ENCODE peak calls at places on chromosomes 2 and 18, in five cellular contexts. F is pancreas, H is astrocyte, L is PC-9, B is WERI-Rb-1. P is an unnamed sample.

GRCh38 chr2:134360750-134361487 is 107.0 kb downstream of the MGAT5 start:
- DNase-seq in B (no peak), F (peak; percentile 18), H (no peak), L (no peak), P (no peak)

GRCh38 chr2:115160523-115161521 is 718.4 kb downstream of the DPP10 start:
- DNase-seq in H (no peak), B (peak; percentile 92), F (peak; percentile 71), L (no peak), P (peak; percentile 81)

GRCh38 chr2:46780801-46781445 is 134.7 kb downstream of the MCFD2 start:
- DNase-seq in L (no peak), F (no peak), H (no peak), B (peak; percentile 73), P (no peak)

GRCh38 chr2:213923543-213923942 is 487.3 kb upstream of the VWC2L start:
- DNase-seq in H (no peak), L (no peak), B (no peak), F (peak; percentile 13), P (no peak)

GRCh38 chr2:188209218-188209617 is 82.5 kb upstream of the GULP1 start:
- DNase-seq in H (no peak), L (no peak), B (no peak), F (no peak), P (no peak)

GRCh38 chr2:10260130-10260529 is 42.6 kb upstream of the HPCAL1 start:
- DNase-seq in F (no peak), B (no peak), H (no peak), L (no peak), P (no peak)

GRCh38 chr2:83572400-83572799 is 886.7 kb downstream of the SUCLG1 start:
- DNase-seq in H (no peak), F (no peak), B (no peak), L (no peak), P (no peak)

GRCh38 chr2:30948120-30948519 is 140.9 kb upstream of the CAPN13 start:
- DNase-seq in H (no peak), L (no peak), F (no peak), B (no peak), P (no peak)

GRCh38 chr2:72579595-72580180 is 246.1 kb downstream of the EXOC6B start:
- DNase-seq in L (peak; percentile 58), B (no peak), H (peak; percentile 39), F (no peak), P (no peak)

GRCh38 chr2:96608459-96609455 is 29.4 kb downstream of the KANSL3 start:
- DNase-seq in L (peak; percentile 45), F (no peak), H (peak; percentile 36), B (no peak), P (peak; percentile 27)

GRCh38 chr2:105177546-105178254 is 63.8 kb upstream of the GPR45 start:
- DNase-seq in H (no peak), B (no peak), F (no peak), L (no peak), P (no peak)

GRCh38 chr2:234241656-234242445 is 191.3 kb downstream of the SPP2 start:
- DNase-seq in H (peak; percentile 97), L (peak; percentile 95), F (no peak), B (no peak), P (no peak)

GRCh38 chr18:10123006-10123950 is 209.5 kb downstream of the VAPA start:
- DNase-seq in F (no peak), H (peak; percentile 32), L (no peak), B (no peak), P (no peak)

GRCh38 chr2:45591073-45591472 is 20.0 kb downstream of the SRBD1 start:
- DNase-seq in L (no peak), F (no peak), H (no peak), B (no peak), P (no peak)

GRCh38 chr2:20629581-20630291 is 21.2 kb downstream of the HS1BP3 start:
- DNase-seq in L (no peak), H (no peak), F (no peak), B (no peak), P (no peak)

GRCh38 chr18:54880706-54881105 is 52.4 kb downstream of the RAB27B start:
- DNase-seq in B (no peak), L (peak; percentile 94), F (no peak), H (peak; percentile 66), P (no peak)

GRCh38 chr18:28357785-28358401 is 181.0 kb upstream of the CDH2 start:
- DNase-seq in L (no peak), B (peak; percentile 13), F (no peak), H (no peak), P (no peak)

GRCh38 chr2:122194546-122194945 is 439.1 kb downstream of the TSN start:
- DNase-seq in H (no peak), L (no peak), F (no peak), B (no peak), P (no peak)

GRCh38 chr18:7133181-7133580 is 15.6 kb upstream of the LAMA1 start:
- DNase-seq in H (peak; percentile 27), F (no peak), B (no peak), L (no peak), P (no peak)

GRCh38 chr2:146108993-146109392 is 1589.1 kb upstream of the ZEB2 start:
- DNase-seq in B (no peak), F (no peak), H (peak; percentile 29), L (no peak), P (no peak)

GRCh38 chr2:50765146-50765545 is 266.8 kb downstream of the NRXN1 start:
- DNase-seq in H (no peak), F (no peak), L (no peak), B (no peak), P (no peak)

GRCh38 chr2:162074937-162075688 is 1.1 kb upstream of the DPP4 start:
- DNase-seq in H (peak; percentile 51), L (no peak), B (peak; percentile 22), F (no peak), P (no peak)

GRCh38 chr2:85649201-85650190 is 18.5 kb downstream of the SFTPB start:
- DNase-seq in H (peak; percentile 40), B (no peak), F (no peak), L (peak; percentile 89), P (no peak)

GRCh38 chr2:70709746-70710145 is 58.3 kb downstream of the ADD2 start:
- DNase-seq in L (no peak), H (peak; percentile 43), B (no peak), F (no peak), P (no peak)

GRCh38 chr2:134193774-134194173 is 60.1 kb upstream of the MGAT5 start:
- DNase-seq in L (no peak), F (no peak), H (no peak), B (no peak), P (peak; percentile 34)

GRCh38 chr18:57059366-57059765 is 87.5 kb upstream of the BOD1L2 start:
- DNase-seq in H (no peak), L (no peak), B (no peak), F (no peak), P (no peak)

GRCh38 chr2:151886235-151886634 is 58.0 kb upstream of the ARL5A start:
- DNase-seq in L (peak; percentile 88), F (no peak), H (no peak), B (no peak), P (no peak)

GRCh38 chr2:151887164-151887563 is 58.9 kb upstream of the ARL5A start:
- DNase-seq in H (no peak), L (no peak), F (no peak), B (no peak), P (no peak)

DNA sequence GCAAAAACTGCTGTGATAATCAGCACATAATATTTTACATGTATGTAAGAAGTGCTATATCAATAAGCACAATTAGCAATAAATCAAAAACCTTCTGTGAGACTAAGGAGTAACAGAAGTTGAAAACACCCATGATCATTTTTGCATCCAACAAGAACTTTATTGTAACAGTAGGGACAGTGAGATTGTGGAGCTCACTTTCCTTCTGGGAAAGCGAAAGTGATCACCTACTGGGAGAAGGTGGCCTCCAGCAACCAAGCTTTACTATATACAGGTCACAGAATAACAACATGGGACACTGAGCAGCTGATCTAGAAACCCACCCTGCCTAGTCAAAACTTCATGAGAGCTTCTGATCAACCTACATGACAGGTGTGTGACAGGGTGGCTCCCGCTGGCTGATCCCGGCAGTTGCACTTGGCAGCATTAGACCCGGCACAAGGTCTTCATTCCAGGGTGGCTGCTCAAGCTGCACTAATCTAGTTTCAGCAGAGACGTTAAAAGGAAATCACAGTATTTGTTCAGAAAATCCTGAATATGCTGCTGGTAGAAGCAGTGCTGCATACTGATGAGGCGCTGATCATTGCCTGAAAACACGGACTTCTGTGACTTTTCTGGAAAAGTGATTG is 63.5 kb upstream of the ARL5A start:
- DNase-seq in H (no peak), L (no peak), B (peak; percentile 67), F (no peak), P (no peak)
- TF ChIP-seq CTCF in H (no peak), L (no peak), B (peak; percentile 41), F (no peak), P (no peak)

DNA sequence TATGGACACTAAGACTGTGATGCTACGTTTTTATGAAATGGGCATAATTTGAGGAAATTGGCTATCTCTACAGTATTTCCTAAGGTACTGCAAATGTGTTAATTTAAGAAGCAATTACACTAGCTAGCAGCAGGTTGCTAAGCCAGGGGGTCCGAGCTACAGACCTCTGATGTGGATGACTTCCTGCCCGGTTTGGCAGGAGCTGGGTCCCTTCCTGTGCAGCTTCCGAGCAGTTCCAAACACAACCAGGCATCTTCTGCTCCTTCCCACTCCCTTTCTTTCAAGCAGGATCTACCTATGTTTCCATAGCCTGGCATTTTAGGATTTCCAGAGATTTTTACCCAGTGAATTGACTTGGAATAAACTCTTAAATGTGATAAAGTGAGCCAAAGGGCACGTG is 55.7 kb downstream of the SCN2A start:
- DNase-seq in F (no peak), H (no peak), B (no peak), L (no peak), P (no peak)
- H3K27ac ChIP-seq in F (no peak overlapping the region), H (no peak overlapping the region), B (no peak overlapping the region), L (no peak overlapping the region), P (no peak overlapping the region)

GRCh38 chr2:873027-873426 is 77.6 kb upstream of the SNTG2 start:
- DNase-seq in H (no peak), L (no peak), B (no peak), F (no peak), P (no peak)

GRCh38 chr2:873651-874580 is 76.7 kb upstream of the SNTG2 start:
- DNase-seq in L (no peak), B (no peak), H (no peak), F (no peak), P (no peak)

GRCh38 chr2:877747-878146 is 72.9 kb upstream of the SNTG2 start:
- DNase-seq in B (no peak), L (no peak), F (no peak), H (no peak), P (no peak)

GRCh38 chr2:878245-878930 is 72.3 kb upstream of the SNTG2 start:
- DNase-seq in F (no peak), H (no peak), L (no peak), B (no peak), P (no peak)

GRCh38 chr2:875687-876615 is 74.7 kb upstream of the SNTG2 start:
- DNase-seq in L (no peak), F (no peak), B (no peak), H (no peak), P (no peak)
- TF ChIP-seq CTCF in L (no peak), F (no peak), B (no peak), H (no peak), P (no peak)

GRCh38 chr2:66577331-66578041 is 142.6 kb downstream of the MEIS1 start:
- DNase-seq in B (peak; percentile 55), L (no peak), H (no peak), F (peak; percentile 69), P (no peak)
- H3K27ac ChIP-seq in B (no peak overlapping the region), L (no peak overlapping the region), H (no peak overlapping the region), F (peak overlapping the region; percentile 96), P (peak overlapping the region; percentile 70)

GRCh38 chr2:44055664-44056063 is 59.9 kb upstream of the LRPPRC start:
- DNase-seq in B (peak; percentile 52), L (no peak), H (no peak), F (no peak), P (no peak)
- TF ChIP-seq CTCF in B (peak; percentile 0), L (no peak), H (no peak), F (no peak), P (no peak)

GRCh38 chr2:121055501-121055900 is 229.5 kb downstream of the TFCP2L1 start:
- DNase-seq in H (no peak), L (no peak), F (no peak), B (no peak), P (no peak)
- H3K27ac ChIP-seq in H (no peak overlapping the region), L (no peak overlapping the region), F (no peak overlapping the region), B (no peak overlapping the region), P (no peak overlapping the region)